ENCODE peak calls at places on chromosomes 1 and 21, in nine cellular contexts. Y is choroid plexus epithelial cell, Q is PC-3, E is HFF-Myc, S is epithelial cell of esophagus, B is GM12864, Z is BE2C, O is body of pancreas, J is uterus. D is an unnamed sample.

GRCh38 chr1:169024800-169025253 is 81.7 kb upstream of the ATP1B1 start:
- DNase-seq in Y (no peak), Q (no peak), E (no peak), S (no peak), B (peak; percentile 45), Z (no peak), O (no peak), J (no peak), D (no peak)

GRCh38 chr21:34640858-34641257 is 25.9 kb upstream of the RCAN1 start:
- DNase-seq in Y (peak; percentile 75), Q (peak; percentile 83), E (peak; percentile 20), S (peak; percentile 61), B (no peak), Z (no peak), O (no peak), J (no peak), D (peak; percentile 83)

GRCh38 chr21:45979651-45980050 is 1.9 kb upstream of the COL6A1 start:
- DNase-seq in Y (no peak), Q (peak; percentile 11), E (no peak), S (no peak), B (no peak), Z (no peak), O (no peak), J (peak; percentile 23), D (no peak)

GRCh38 chr1:175400811-175401210 is 208.2 kb upstream of the KIAA0040 start:
- DNase-seq in Y (no peak), Q (no peak), E (no peak), S (no peak), B (no peak), Z (no peak), O (no peak), J (no peak), D (no peak)

GRCh38 chr1:41936107-41936506 is 17.4 kb upstream of the HIVEP3 start:
- DNase-seq in Y (peak; percentile 38), Q (peak; percentile 92), E (no peak), S (peak; percentile 55), B (no peak), Z (no peak), O (no peak), J (no peak), D (no peak)

GRCh38 chr1:168628807-168629206 is 52.4 kb downstream of the XCL1 start:
- DNase-seq in Y (peak; percentile 34), Q (peak; percentile 98), E (no peak), S (peak; percentile 99), B (no peak), Z (no peak), O (no peak), J (no peak), D (no peak)

GRCh38 chr1:237736372-237737029 is 154.2 kb downstream of the ZP4 start:
- DNase-seq in Y (no peak), Q (peak; percentile 18), E (no peak), S (peak; percentile 18), B (no peak), Z (no peak), O (no peak), J (no peak), D (no peak)

GRCh38 chr1:26530898-26531598 is 1.5 kb downstream of the RPS6KA1 start:
- DNase-seq in Y (peak; percentile 48), Q (peak; percentile 92), E (peak; percentile 54), S (peak; percentile 90), B (no peak), Z (no peak), O (peak; percentile 89), J (no peak), D (peak; percentile 45)

GRCh38 chr1:167825419-167826079 is 88.4 kb downstream of the ADCY10 start:
- DNase-seq in Y (peak; percentile 36), Q (no peak), E (no peak), S (no peak), B (no peak), Z (no peak), O (no peak), J (no peak), D (no peak)

GRCh38 chr1:67214420-67215174 is 48.3 kb downstream of the IL23R start:
- DNase-seq in Y (peak; percentile 62), Q (peak; percentile 68), E (no peak), S (peak; percentile 57), B (peak; percentile 59), Z (peak; percentile 10), O (peak; percentile 65), J (peak; percentile 17), D (peak; percentile 11)

GRCh38 chr1:67290236-67290635 is 17.4 kb upstream of the IL12RB2 start:
- DNase-seq in Y (no peak), Q (no peak), E (no peak), S (peak; percentile 22), B (no peak), Z (no peak), O (no peak), J (no peak), D (no peak)

GRCh38 chr1:54567961-54568360 is 19.9 kb downstream of the ACOT11 start:
- DNase-seq in Y (peak; percentile 69), Q (no peak), E (no peak), S (peak; percentile 77), B (no peak), Z (no peak), O (peak; percentile 47), J (no peak), D (no peak)

GRCh38 chr21:33022828-33023573 is 2.7 kb upstream of the OLIG2 start:
- DNase-seq in Y (no peak), Q (no peak), E (no peak), S (no peak), B (no peak), Z (no peak), O (no peak), J (no peak), D (no peak)

GRCh38 chr1:3455630-3456448 is 1.4 kb downstream of the ARHGEF16 start:
- DNase-seq in Y (no peak), Q (no peak), E (no peak), S (no peak), B (no peak), Z (peak; percentile 1), O (no peak), J (no peak), D (no peak)

DNA sequence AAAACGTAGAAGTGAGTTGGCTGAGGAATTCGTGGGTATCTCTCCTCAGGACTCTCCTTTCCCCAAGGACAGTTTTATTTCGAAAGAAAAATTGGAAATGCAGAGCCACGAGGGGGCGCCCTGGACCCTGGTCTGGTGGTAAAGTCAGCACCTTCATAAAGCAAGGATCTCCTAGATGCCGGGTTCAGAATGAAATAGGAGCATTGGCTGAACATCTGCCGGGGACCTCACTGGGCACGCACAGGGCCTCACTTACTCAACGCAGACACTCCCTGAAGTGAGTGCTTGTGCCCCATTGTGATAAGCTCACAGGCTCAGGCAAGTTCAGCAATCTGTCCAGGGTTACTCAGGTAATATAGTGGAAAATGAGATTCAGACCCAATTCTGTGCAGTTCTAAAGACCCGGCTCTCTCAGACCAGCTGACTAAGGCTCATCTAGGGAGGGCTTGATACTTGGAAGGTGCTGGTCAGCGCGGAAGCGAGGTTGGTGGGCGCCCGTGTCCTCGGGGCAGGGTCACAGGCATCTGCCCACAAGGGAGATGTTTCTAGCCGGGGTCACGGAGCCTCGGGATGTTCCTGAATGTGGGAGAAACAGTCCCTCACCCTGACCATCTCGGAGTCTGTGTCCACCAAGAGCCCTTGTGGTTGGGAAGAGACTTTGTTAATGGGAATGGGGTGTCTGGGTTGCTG is 55.7 kb upstream of the ETV3 start:
- DNase-seq in Y (peak; percentile 77), Q (peak; percentile 83), E (peak; percentile 40), S (peak; percentile 74), B (no peak), Z (peak; percentile 79), O (peak; percentile 77), J (peak; percentile 50), D (peak; percentile 29)
- TF ChIP-seq CTCF in Y (peak; percentile 85), Q (peak; percentile 89), E (peak; percentile 81), S (peak; percentile 61), B (peak; percentile 73), Z (peak; percentile 82), O (peak; percentile 66), J (peak; percentile 45), D (peak; percentile 78)

DNA sequence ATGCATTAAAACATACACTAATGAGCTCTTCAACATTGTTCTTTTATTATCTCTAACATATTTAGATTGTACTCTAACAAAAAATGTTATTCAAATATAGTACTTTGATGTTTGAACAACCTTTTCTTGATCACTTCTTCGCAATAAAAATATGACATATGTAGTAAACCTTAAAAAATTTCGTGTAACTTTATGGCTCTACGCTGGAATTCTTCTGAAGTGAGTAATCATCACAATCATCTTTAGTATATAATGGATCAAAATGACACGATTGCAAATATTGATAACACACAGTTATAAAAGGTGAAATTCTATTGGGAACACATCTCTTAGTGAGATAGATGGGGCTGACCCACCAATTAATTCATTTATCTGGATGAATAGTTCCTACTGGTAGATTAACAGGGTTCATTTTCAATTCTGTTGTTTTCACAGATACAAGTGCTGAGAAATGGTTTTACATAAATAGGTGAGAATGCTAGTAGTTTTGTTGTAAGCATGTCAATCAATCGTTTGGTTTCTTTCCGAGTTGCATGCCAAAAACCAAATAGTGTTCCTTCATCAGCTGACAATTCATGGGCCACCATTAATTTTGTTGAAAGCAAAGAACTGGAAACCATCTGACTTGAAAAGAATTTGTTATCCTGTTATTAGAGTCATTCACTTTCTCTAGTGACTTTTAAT is 1.5 kb upstream of the ZMPSTE24 start:
- DNase-seq in Y (peak; percentile 10), Q (peak; percentile 57), E (no peak), S (no peak), B (no peak), Z (no peak), O (no peak), J (no peak), D (no peak)
- H3K4me3 ChIP-seq in Y (peak overlapping the region; percentile 92), Q (peak overlapping the region; percentile 100), E (peak overlapping the region; percentile 98), S (peak overlapping the region; percentile 94), B (peak overlapping the region; percentile 100), Z (peak overlapping the region; percentile 94), O (no peak overlapping the region), J (peak overlapping the region; percentile 72), D (peak overlapping the region; percentile 97)

GRCh38 chr1:156583821-156584622 is 4.5 kb downstream of the TTC24 start:
- DNase-seq in Y (peak; percentile 95), Q (peak; percentile 95), E (peak; percentile 59), S (peak; percentile 88), B (peak; percentile 82), Z (peak; percentile 74), O (peak; percentile 84), J (peak; percentile 83), D (peak; percentile 76)
- TF ChIP-seq CTCF in Y (peak; percentile 96), Q (peak; percentile 88), E (peak; percentile 85), S (peak; percentile 94), B (peak; percentile 96), Z (peak; percentile 98), O (peak; percentile 88), J (peak; percentile 89), D (peak; percentile 92)

GRCh38 chr1:232628335-232629214 is 1.4 kb downstream of the SIPA1L2 start:
- DNase-seq in Y (peak; percentile 67), Q (peak; percentile 75), E (no peak), S (peak; percentile 42), B (no peak), Z (no peak), O (no peak), J (no peak), D (peak; percentile 29)

GRCh38 chr1:232625319-232625868 is 4.5 kb downstream of the SIPA1L2 start:
- DNase-seq in Y (no peak), Q (no peak), E (no peak), S (no peak), B (no peak), Z (no peak), O (no peak), J (no peak), D (no peak)

GRCh38 chr1:232627645-232628334 is 2.1 kb downstream of the SIPA1L2 start:
- DNase-seq in Y (peak; percentile 59), Q (peak; percentile 87), E (no peak), S (peak; percentile 86), B (no peak), Z (no peak), O (no peak), J (no peak), D (peak; percentile 27)

GRCh38 chr1:232626452-232626851 is 3.5 kb downstream of the SIPA1L2 start:
- DNase-seq in Y (no peak), Q (no peak), E (no peak), S (no peak), B (no peak), Z (no peak), O (no peak), J (no peak), D (no peak)

GRCh38 chr1:232627171-232627570 is 2.8 kb downstream of the SIPA1L2 start:
- DNase-seq in Y (no peak), Q (peak; percentile 47), E (no peak), S (peak; percentile 37), B (no peak), Z (no peak), O (no peak), J (no peak), D (no peak)
- H3K4me3 ChIP-seq in Y (no peak overlapping the region), Q (peak overlapping the region; percentile 16), E (no peak overlapping the region), S (peak overlapping the region; percentile 30), B (no peak overlapping the region), Z (no peak overlapping the region), O (no peak overlapping the region), J (no peak overlapping the region), D (no peak overlapping the region)